ENCODE peak calls at places on chromosomes 11 and 22, in six cellular contexts. Q is lung, A is tibial artery, I is Caco-2, X is K562, W is neural progenitor cell. O is an unnamed sample. For H3K27me3, the result is how much of the 10 kb centered on the place peaks cover.

GRCh38 chr11:15967166-15967565 is 389.2 kb downstream of the SOX6 start:
- DNase-seq in Q (no peak), A (no peak), I (no peak), X (peak), W (no peak), O (no peak)

GRCh38 chr11:115761348-115761747 is 257.1 kb upstream of the CADM1 start:
- DNase-seq in Q (no peak), A (no peak), I (no peak), X (no peak), W (no peak), O (no peak)

GRCh38 chr11:61791737-61792309 is 576 bp downstream of the TMEM258 start:
- DNase-seq in Q (peak), A (peak), I (peak), X (peak), W (peak), O (peak)

GRCh38 chr11:14373941-14374646 is 15.1 kb upstream of the RRAS2 start:
- DNase-seq in Q (no peak), A (peak), I (no peak), X (no peak), W (no peak), O (peak)

GRCh38 chr11:34685864-34686263 is 65.0 kb downstream of the EHF start:
- DNase-seq in Q (no peak), A (no peak), I (no peak), X (no peak), W (no peak), O (no peak)

GRCh38 chr22:50403701-50404101 is 60.6 kb downstream of the PPP6R2 start:
- DNase-seq in Q (peak), A (peak), I (no peak), X (no peak), W (no peak), O (no peak)

GRCh38 chr11:128500488-128500887 is 86.9 kb downstream of the ETS1 start:
- DNase-seq in Q (no peak), A (no peak), I (no peak), X (no peak), W (no peak), O (no peak)

GRCh38 chr11:61963016-61963281 is 4.5 kb downstream of the FTH1 start:
- DNase-seq in Q (no peak), A (peak), I (peak), X (peak), W (no peak), O (no peak)

GRCh38 chr22:46963672-46964545 is 201.5 kb downstream of the TBC1D22A start:
- DNase-seq in Q (no peak), A (no peak), I (no peak), X (no peak), W (no peak), O (no peak)

GRCh38 chr11:111696556-111696955 is 69.6 kb downstream of the PPP2R1B start:
- DNase-seq in Q (no peak), A (no peak), I (no peak), X (no peak), W (no peak), O (no peak)

GRCh38 chr22:17370036-17370765 is 941 bp downstream of the CECR2 start:
- DNase-seq in Q (no peak), A (no peak), I (no peak), X (no peak), W (peak), O (no peak)

GRCh38 chr22:32380991-32381390 is 23.3 kb downstream of the RFPL3 start:
- DNase-seq in Q (no peak), A (no peak), I (no peak), X (no peak), W (no peak), O (no peak)

GRCh38 chr22:32389685-32390084 is 22.4 kb downstream of the RTCB start:
- DNase-seq in Q (no peak), A (no peak), I (no peak), X (peak), W (peak), O (no peak)

DNA sequence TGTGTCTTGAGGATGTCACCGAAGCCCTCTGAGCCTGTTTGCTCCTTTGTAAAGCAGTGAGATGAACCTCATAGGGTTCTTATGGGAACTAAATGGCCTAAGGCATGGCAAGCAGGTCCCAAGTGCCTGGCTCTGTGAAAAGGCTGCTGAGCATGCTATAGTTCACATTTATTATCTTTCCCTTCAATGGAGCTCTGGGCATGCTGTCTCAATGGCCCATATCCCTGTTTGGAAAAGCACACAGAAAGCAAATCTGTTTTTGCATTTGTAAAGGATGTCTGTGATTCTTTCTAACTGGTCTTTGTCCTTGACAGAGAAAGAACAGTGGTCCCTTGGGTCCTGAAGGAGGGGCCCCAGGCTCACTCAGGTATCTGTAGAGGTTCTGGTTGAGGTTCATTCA is 26.4 kb downstream of the RTCB start:
- DNase-seq in Q (no peak), A (no peak), I (no peak), X (no peak), W (no peak), O (no peak)
- H3K4me3 ChIP-seq in Q (no peak), A (no peak), I (no peak), X (no peak), W (no peak), O (no peak)

GRCh38 chr11:79087957-79088318 is 352.9 kb downstream of the TENM4 start:
- DNase-seq in Q (no peak), A (no peak), I (peak), X (no peak), W (no peak), O (no peak)
- TF ChIP-seq CTCF in Q (no peak), A (no peak), I (no peak), X (no peak), W (no peak), O (no peak)

GRCh38 chr11:30546334-30546733 is 39.8 kb downstream of the MPPED2 start:
- DNase-seq in Q (no peak), A (no peak), I (no peak), X (no peak), W (no peak), O (no peak)
- H3K27me3 ChIP-seq in Q (under half), A (under half), I (under half), X (under half), W (under half), O (under half)

DNA sequence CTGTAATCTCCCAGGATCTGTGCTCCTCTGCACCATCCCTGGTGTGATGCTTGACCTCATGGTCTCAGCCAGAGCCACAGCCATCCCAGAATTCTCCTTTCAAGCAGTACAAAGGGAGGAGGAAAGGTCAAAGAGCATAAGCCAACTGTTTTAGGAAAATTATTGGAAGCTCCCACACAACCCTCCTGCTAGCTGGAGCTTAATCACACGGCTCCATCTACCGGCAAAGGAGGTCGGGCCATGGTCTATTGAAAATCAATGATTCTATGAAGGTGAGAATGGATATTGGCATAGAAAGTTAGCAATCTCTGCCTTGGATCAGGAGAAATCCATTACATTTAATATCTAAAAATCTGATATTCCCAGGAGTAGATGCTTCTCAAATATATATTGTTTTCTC is 259.5 kb downstream of the NTM start:
- DNase-seq in Q (no peak), A (no peak), I (no peak), X (no peak), W (no peak), O (no peak)
- H3K4me3 ChIP-seq in Q (no peak), A (no peak), I (no peak), X (no peak), W (no peak), O (no peak)

GRCh38 chr11:114724916-114725524 is 46.7 kb downstream of the NXPE2 start:
- DNase-seq in Q (no peak), A (no peak), I (no peak), X (no peak), W (no peak), O (no peak)
- TF ChIP-seq CTCF in Q (no peak), A (no peak), I (no peak), X (no peak), W (no peak), O (no peak)

O was measured in BJ.